ENCODE peak calls at places on chromosomes 6 and 20, in six cellular contexts. K, R, A, Z, G and O are unnamed samples.

GRCh38 chr20:10735195-10735949 is 61.6 kb upstream of the JAG1 start:
- DNase-seq in R (no peak), Z (peak; percentile 15), A (no peak), G (no peak), K (no peak), O (no peak)

GRCh38 chr20:53413188-53413631 is 180.4 kb downstream of the ZNF217 start:
- DNase-seq in A (peak; percentile 90), K (peak; percentile 50), Z (no peak), R (peak; percentile 70), G (no peak), O (peak; percentile 66)

GRCh38 chr6:83138758-83139157 is 54.3 kb downstream of the PGM3 start:
- DNase-seq in G (no peak), R (no peak), K (no peak), A (no peak), Z (no peak), O (no peak)

GRCh38 chr20:21613512-21613911 is 92.0 kb upstream of the PAX1 start:
- DNase-seq in R (no peak), K (no peak), G (no peak), A (no peak), Z (no peak), O (no peak)

GRCh38 chr6:108598316-108598863 is 37.7 kb downstream of the FOXO3 start:
- DNase-seq in G (no peak), Z (no peak), R (no peak), K (no peak), A (peak; percentile 93), O (no peak)

GRCh38 chr6:92132957-92133356 is 1286.4 kb downstream of the EPHA7 start:
- DNase-seq in R (no peak), Z (no peak), A (no peak), G (no peak), K (no peak), O (no peak)

GRCh38 chr6:146857960-146858308 is 259.2 kb downstream of the ADGB start:
- DNase-seq in G (peak; percentile 22), K (no peak), R (no peak), Z (no peak), A (no peak), O (no peak)

GRCh38 chr6:159255434-159255951 is 86.3 kb downstream of the FNDC1 start:
- DNase-seq in R (no peak), G (no peak), A (no peak), Z (no peak), K (no peak), O (no peak)

GRCh38 chr6:24520929-24521546 is 26.3 kb downstream of the ALDH5A1 start:
- DNase-seq in K (peak; percentile 23), G (no peak), R (peak; percentile 77), A (peak; percentile 61), Z (peak; percentile 14), O (peak; percentile 55)

GRCh38 chr20:49870261-49870660 is 45.1 kb downstream of the SPATA2 start:
- DNase-seq in K (no peak), G (no peak), R (no peak), A (no peak), Z (no peak), O (no peak)

GRCh38 chr6:28789553-28790083 is 134.2 kb downstream of the TRIM27 start:
- DNase-seq in K (peak; percentile 68), Z (no peak), R (no peak), A (peak; percentile 71), G (no peak), O (no peak)

GRCh38 chr20:44309763-44310663 is 989 bp downstream of the FITM2 start:
- DNase-seq in Z (peak; percentile 45), R (peak; percentile 49), A (no peak), G (peak; percentile 38), K (no peak), O (peak; percentile 77)

GRCh38 chr6:100363651-100364050 is 101.1 kb downstream of the SIM1 start:
- DNase-seq in A (no peak), Z (no peak), G (no peak), K (no peak), R (no peak), O (no peak)

GRCh38 chr6:113414511-113414910 is 442.6 kb upstream of the MARCKS start:
- DNase-seq in Z (peak; percentile 43), A (peak; percentile 6), G (peak; percentile 32), R (no peak), K (peak; percentile 57), O (peak; percentile 19)

GRCh38 chr6:147615659-147616456 is 107.4 kb downstream of the SAMD5 start:
- DNase-seq in R (no peak), K (no peak), G (no peak), A (no peak), Z (no peak), O (no peak)

GRCh38 chr6:4581468-4582420 is 194.5 kb upstream of the CDYL start:
- DNase-seq in K (no peak), R (no peak), Z (no peak), A (no peak), G (no peak), O (no peak)

GRCh38 chr20:57663681-57664451 is 43.6 kb upstream of the ZBP1 start:
- DNase-seq in Z (no peak), A (no peak), G (no peak), R (peak; percentile 61), K (no peak), O (peak; percentile 18)

GRCh38 chr6:54613596-54613995 is 233.0 kb upstream of the FAM83B start:
- DNase-seq in Z (no peak), R (no peak), K (no peak), A (no peak), G (no peak), O (no peak)

GRCh38 chr6:139960676-139961075 is 586.2 kb upstream of the CITED2 start:
- DNase-seq in A (no peak), Z (no peak), R (no peak), K (no peak), G (no peak), O (no peak)

GRCh38 chr20:62969939-62970306 is 17.4 kb downstream of the SLC17A9 start:
- DNase-seq in Z (no peak), A (no peak), R (no peak), K (no peak), G (no peak), O (no peak)

GRCh38 chr20:41078329-41078728 is 49.7 kb downstream of the TOP1 start:
- DNase-seq in K (no peak), R (no peak), G (no peak), Z (peak; percentile 32), A (peak; percentile 44), O (no peak)
- TF ChIP-seq CTCF in K (peak; percentile 43), R (peak; percentile 53), G (peak; percentile 26), Z (peak; percentile 51), A (no peak), O (peak; percentile 61)

GRCh38 chr6:44219053-44219814 is 2.5 kb downstream of the MYMX start:
- DNase-seq in A (peak; percentile 86), G (peak; percentile 75), R (peak; percentile 94), Z (peak; percentile 88), K (no peak), O (peak; percentile 90)

GRCh38 chr6:44220913-44221290 is 2.5 kb upstream of the SLC29A1 start:
- DNase-seq in G (no peak), K (no peak), R (no peak), A (no peak), Z (no peak), O (no peak)

GRCh38 chr6:44221961-44222335 is 1.4 kb upstream of the SLC29A1 start:
- DNase-seq in A (no peak), R (no peak), K (no peak), G (no peak), Z (no peak), O (no peak)

GRCh38 chr6:44221291-44221960 is 2.0 kb upstream of the SLC29A1 start:
- DNase-seq in Z (peak; percentile 92), G (peak; percentile 81), K (no peak), A (peak; percentile 88), R (peak; percentile 94), O (peak; percentile 95)

DNA sequence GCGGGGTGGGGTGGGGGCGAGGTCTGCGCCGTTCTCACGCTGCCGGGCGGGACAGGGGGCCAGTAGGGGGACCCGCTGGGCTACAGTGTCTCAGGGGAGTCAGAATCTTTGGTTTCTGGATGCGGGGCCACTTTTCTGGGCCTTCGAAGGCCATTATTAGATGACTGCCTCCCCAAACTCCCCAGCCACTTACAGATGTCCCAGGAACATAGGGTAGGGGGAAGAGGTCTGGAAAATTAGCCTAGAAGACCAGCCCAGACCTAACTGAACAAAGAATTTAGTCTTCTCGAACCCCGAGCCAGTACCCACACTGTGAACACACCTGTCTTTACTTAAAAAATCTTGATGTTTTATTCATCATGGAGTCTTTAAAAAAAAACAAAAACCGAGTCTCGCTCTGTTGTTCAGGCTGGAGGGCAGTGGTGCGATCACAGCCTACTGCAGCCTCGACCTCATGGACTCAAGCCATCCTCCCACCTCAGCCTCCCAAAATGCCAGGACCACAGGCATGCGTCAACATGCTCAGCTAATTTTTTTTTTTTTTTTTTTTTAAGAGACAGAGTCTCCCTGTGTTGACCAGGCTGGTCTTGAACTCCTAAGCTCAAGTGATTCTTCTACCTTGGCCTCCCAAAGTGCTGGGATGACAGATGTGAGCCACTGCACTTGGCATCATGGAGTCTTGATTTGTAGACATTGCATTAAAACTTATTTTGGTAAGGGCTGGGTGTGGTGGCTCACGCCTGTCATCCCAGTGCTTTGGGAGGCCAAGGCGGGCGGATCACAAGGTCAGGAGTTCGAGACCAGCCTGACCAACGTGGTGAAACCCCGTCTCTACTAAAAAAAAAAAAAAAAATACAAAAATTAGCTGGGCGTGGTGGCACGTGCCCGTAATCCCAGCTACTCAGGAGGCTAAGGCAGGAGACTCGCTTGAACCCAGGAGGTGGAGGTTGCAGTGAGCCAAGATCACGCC is 3.3 kb upstream of the SLC29A1 start:
- DNase-seq in R (no peak), A (no peak), K (no peak), Z (no peak), G (no peak), O (no peak)
- H3K4me3 ChIP-seq in R (peak overlapping the region; percentile 62), A (peak overlapping the region; percentile 73), K (peak overlapping the region; percentile 62), Z (peak overlapping the region; percentile 55), G (peak overlapping the region; percentile 53), O (peak overlapping the region; percentile 78)

GRCh38 chr6:169933839-169934698 is 182.6 kb downstream of the ERMARD start:
- DNase-seq in R (no peak), K (no peak), A (no peak), Z (peak; percentile 54), G (peak; percentile 14), O (peak; percentile 64)

GRCh38 chr6:169931223-169931760 is 179.9 kb downstream of the ERMARD start:
- DNase-seq in G (no peak), A (no peak), Z (no peak), K (no peak), R (no peak), O (no peak)

GRCh38 chr6:169932491-169932890 is 181.1 kb downstream of the ERMARD start:
- DNase-seq in Z (no peak), A (no peak), G (no peak), K (no peak), R (no peak), O (no peak)

GRCh38 chr6:169933251-169933821 is 181.9 kb downstream of the ERMARD start:
- DNase-seq in R (no peak), A (no peak), Z (no peak), G (no peak), K (no peak), O (no peak)

DNA sequence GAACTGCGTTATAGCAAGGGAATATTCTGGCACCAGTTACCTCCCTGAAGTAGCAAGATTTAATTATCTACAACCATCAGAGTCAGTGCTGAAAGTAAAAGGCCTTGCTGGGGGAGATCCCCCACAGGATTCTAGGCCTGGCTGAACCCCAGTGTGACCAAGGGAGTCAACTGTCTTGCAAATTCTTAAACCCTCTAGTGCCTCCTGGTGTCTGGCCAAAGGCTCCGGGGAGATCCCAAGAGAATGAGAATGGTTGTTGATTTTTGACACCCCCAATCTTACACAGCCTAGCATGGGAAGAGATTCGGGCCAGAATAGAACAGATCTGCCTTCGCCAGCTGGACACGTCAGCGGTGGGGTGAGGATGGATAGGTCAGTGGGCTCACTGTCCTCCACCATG is 179.4 kb downstream of the ERMARD start:
- DNase-seq in G (no peak), K (no peak), R (no peak), A (no peak), Z (no peak), O (no peak)
- TF ChIP-seq CTCF in G (no peak), K (peak; percentile 26), R (no peak), A (no peak), Z (peak; percentile 12), O (no peak)

GRCh38 chr20:31485450-31486339 is 10.6 kb downstream of the REM1 start:
- DNase-seq in Z (peak; percentile 91), G (peak; percentile 53), K (no peak), R (peak; percentile 69), A (no peak), O (peak; percentile 78)
- H3K4me3 ChIP-seq in Z (peak overlapping the region; percentile 40), G (peak overlapping the region; percentile 39), K (no peak overlapping the region), R (peak overlapping the region; percentile 16), A (no peak overlapping the region), O (peak overlapping the region; percentile 39)